ENCODE peak calls at places on chromosomes 16 and 17, in five cellular contexts. One of them, this sample, is unnamed.

GRCh38 chr16:75195811-75196790 is 10.9 kb downstream of the CTRB2 start:
- DNase-seq in tibial artery: no peak
- DNase-seq in cardiac muscle cell: no peak
- DNase-seq in lung: no peak
- DNase-seq in CD8-positive, alpha-beta memory T cell: no peak
- DNase-seq in this sample: no peak

GRCh38 chr16:81601008-81601428 is 156.4 kb downstream of the CMIP start:
- DNase-seq in tibial artery: peak; percentile 35
- DNase-seq in lung: no peak
- DNase-seq in CD8-positive, alpha-beta memory T cell: no peak
- DNase-seq in cardiac muscle cell: no peak
- DNase-seq in this sample: peak; percentile 47

GRCh38 chr16:15807603-15808009 is 49.2 kb downstream of the MYH11 start:
- DNase-seq in tibial artery: peak; percentile 48
- DNase-seq in cardiac muscle cell: no peak
- DNase-seq in lung: no peak
- DNase-seq in CD8-positive, alpha-beta memory T cell: no peak
- DNase-seq in this sample: no peak

GRCh38 chr17:153851-154250 is 16.5 kb downstream of the SCGB1C2 start:
- DNase-seq in lung: no peak
- DNase-seq in cardiac muscle cell: no peak
- DNase-seq in CD8-positive, alpha-beta memory T cell: no peak
- DNase-seq in tibial artery: no peak
- DNase-seq in this sample: no peak

GRCh38 chr16:88740727-88741055 is 34.4 kb downstream of the CTU2 start:
- DNase-seq in CD8-positive, alpha-beta memory T cell: no peak
- DNase-seq in cardiac muscle cell: no peak
- DNase-seq in lung: no peak
- DNase-seq in tibial artery: no peak
- DNase-seq in this sample: no peak

GRCh38 chr16:48965391-48965790 is 316.2 kb downstream of the CBLN1 start:
- DNase-seq in cardiac muscle cell: no peak
- DNase-seq in CD8-positive, alpha-beta memory T cell: no peak
- DNase-seq in lung: no peak
- DNase-seq in tibial artery: no peak
- DNase-seq in this sample: no peak

GRCh38 chr16:55252577-55252976 is 71.4 kb upstream of the IRX6 start:
- DNase-seq in CD8-positive, alpha-beta memory T cell: no peak
- DNase-seq in cardiac muscle cell: no peak
- DNase-seq in lung: no peak
- DNase-seq in tibial artery: no peak
- DNase-seq in this sample: no peak

GRCh38 chr17:14165672-14166071 is 71.0 kb downstream of the CDRT15 start:
- DNase-seq in lung: no peak
- DNase-seq in tibial artery: no peak
- DNase-seq in cardiac muscle cell: no peak
- DNase-seq in CD8-positive, alpha-beta memory T cell: no peak
- DNase-seq in this sample: no peak

GRCh38 chr17:59105852-59106462 is 723 bp downstream of the TRIM37 start:
- DNase-seq in lung: peak; percentile 72
- DNase-seq in CD8-positive, alpha-beta memory T cell: peak; percentile 78
- DNase-seq in cardiac muscle cell: no peak
- DNase-seq in tibial artery: peak; percentile 50
- DNase-seq in this sample: no peak

GRCh38 chr17:70525976-70526375 is 356.6 kb downstream of the KCNJ2 start:
- DNase-seq in CD8-positive, alpha-beta memory T cell: no peak
- DNase-seq in cardiac muscle cell: no peak
- DNase-seq in tibial artery: no peak
- DNase-seq in lung: no peak
- DNase-seq in this sample: no peak

GRCh38 chr16:86024210-86024609 is 125.2 kb downstream of the IRF8 start:
- DNase-seq in lung: no peak
- DNase-seq in tibial artery: no peak
- DNase-seq in CD8-positive, alpha-beta memory T cell: no peak
- DNase-seq in cardiac muscle cell: no peak
- DNase-seq in this sample: no peak

GRCh38 chr16:88628512-88628974 is 9.8 kb upstream of the IL17C start:
- DNase-seq in lung: no peak
- DNase-seq in cardiac muscle cell: peak; percentile 38
- DNase-seq in CD8-positive, alpha-beta memory T cell: no peak
- DNase-seq in tibial artery: no peak
- DNase-seq in this sample: no peak

GRCh38 chr17:32123782-32124181 is 18.5 kb upstream of the RHOT1 start:
- DNase-seq in lung: no peak
- DNase-seq in cardiac muscle cell: no peak
- DNase-seq in tibial artery: no peak
- DNase-seq in CD8-positive, alpha-beta memory T cell: no peak
- DNase-seq in this sample: no peak

GRCh38 chr17:37791434-37791833 is 46.6 kb upstream of the HNF1B start:
- DNase-seq in tibial artery: no peak
- DNase-seq in cardiac muscle cell: no peak
- DNase-seq in CD8-positive, alpha-beta memory T cell: peak; percentile 29
- DNase-seq in lung: no peak
- DNase-seq in this sample: no peak

GRCh38 chr16:79509221-79509631 is 91.3 kb downstream of the MAF start:
- DNase-seq in CD8-positive, alpha-beta memory T cell: no peak
- DNase-seq in cardiac muscle cell: no peak
- DNase-seq in lung: no peak
- DNase-seq in tibial artery: peak; percentile 69
- DNase-seq in this sample: peak; percentile 53

GRCh38 chr16:30605148-30605547 is 5.0 kb downstream of the ZNF689 start:
- DNase-seq in cardiac muscle cell: no peak
- DNase-seq in CD8-positive, alpha-beta memory T cell: no peak
- DNase-seq in tibial artery: no peak
- DNase-seq in lung: no peak
- DNase-seq in this sample: no peak

GRCh38 chr16:48421741-48422140 is 36.5 kb upstream of the SIAH1 start:
- DNase-seq in CD8-positive, alpha-beta memory T cell: no peak
- DNase-seq in tibial artery: no peak
- DNase-seq in cardiac muscle cell: no peak
- DNase-seq in lung: no peak
- DNase-seq in this sample: no peak

GRCh38 chr17:65064452-65065019 is 8.0 kb upstream of the GNA13 start:
- DNase-seq in CD8-positive, alpha-beta memory T cell: no peak
- DNase-seq in lung: no peak
- DNase-seq in tibial artery: no peak
- DNase-seq in cardiac muscle cell: no peak
- DNase-seq in this sample: no peak

GRCh38 chr16:27799866-27800265 is 249.9 kb downstream of the KATNIP start:
- DNase-seq in cardiac muscle cell: no peak
- DNase-seq in CD8-positive, alpha-beta memory T cell: no peak
- DNase-seq in lung: no peak
- DNase-seq in tibial artery: no peak
- DNase-seq in this sample: no peak

GRCh38 chr16:84143784-84144199 is 1.2 kb downstream of the HSDL1 start:
- DNase-seq in tibial artery: no peak
- DNase-seq in lung: no peak
- DNase-seq in CD8-positive, alpha-beta memory T cell: no peak
- DNase-seq in cardiac muscle cell: peak; percentile 48
- DNase-seq in this sample: no peak

GRCh38 chr17:65530158-65530984 is 31.1 kb downstream of the AXIN2 start:
- DNase-seq in cardiac muscle cell: no peak
- DNase-seq in lung: no peak
- DNase-seq in tibial artery: no peak
- DNase-seq in CD8-positive, alpha-beta memory T cell: no peak
- DNase-seq in this sample: no peak

DNA sequence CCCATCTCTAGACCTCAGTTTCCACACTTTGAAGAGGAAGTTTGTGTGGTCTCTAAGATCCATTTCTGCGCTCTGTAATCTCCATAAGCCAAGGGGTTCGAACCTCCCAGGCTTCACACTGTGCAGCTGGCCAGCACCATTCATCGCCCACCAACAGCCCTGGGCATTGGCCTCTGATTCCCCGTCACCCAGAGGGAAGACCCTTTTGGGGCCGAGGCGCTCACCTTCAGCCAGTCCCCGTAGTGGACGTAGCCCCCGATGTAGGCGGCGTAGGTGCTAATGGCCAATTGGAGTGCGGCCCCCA is 678 bp downstream of the TMEM101 start:
- DNase-seq in cardiac muscle cell: peak; percentile 65
- DNase-seq in lung: no peak
- DNase-seq in tibial artery: no peak
- DNase-seq in CD8-positive, alpha-beta memory T cell: no peak
- DNase-seq in this sample: no peak
- H3K27ac ChIP-seq in cardiac muscle cell: peak overlapping the region; percentile 92
- H3K27ac ChIP-seq in lung: peak overlapping the region; percentile 82
- H3K27ac ChIP-seq in tibial artery: peak overlapping the region; percentile 77
- H3K27ac ChIP-seq in CD8-positive, alpha-beta memory T cell: peak overlapping the region; percentile 76
- H3K27ac ChIP-seq in this sample: no peak overlapping the region

GRCh38 chr17:2025220-2025621 is at the start of gene RTN4RL1:
- DNase-seq in CD8-positive, alpha-beta memory T cell: peak; percentile 62
- DNase-seq in cardiac muscle cell: peak; percentile 92
- DNase-seq in lung: peak; percentile 83
- DNase-seq in tibial artery: peak; percentile 68
- DNase-seq in this sample: peak; percentile 72
- H3K27ac ChIP-seq in CD8-positive, alpha-beta memory T cell: no peak within 1 kb of the TSS
- H3K27ac ChIP-seq in cardiac muscle cell: peak within 1 kb of the TSS; percentile 48
- H3K27ac ChIP-seq in lung: no peak within 1 kb of the TSS
- H3K27ac ChIP-seq in tibial artery: no peak within 1 kb of the TSS
- H3K27ac ChIP-seq in this sample: peak within 1 kb of the TSS; percentile 16

GRCh38 chr17:42411321-42411820 is 11.7 kb downstream of the CAVIN1 start:
- DNase-seq in lung: no peak
- DNase-seq in cardiac muscle cell: no peak
- DNase-seq in tibial artery: peak; percentile 31
- DNase-seq in CD8-positive, alpha-beta memory T cell: no peak
- DNase-seq in this sample: no peak
- H3K27ac ChIP-seq in lung: peak overlapping the region; percentile 73
- H3K27ac ChIP-seq in cardiac muscle cell: no peak overlapping the region
- H3K27ac ChIP-seq in tibial artery: peak overlapping the region; percentile 100
- H3K27ac ChIP-seq in CD8-positive, alpha-beta memory T cell: no peak overlapping the region
- H3K27ac ChIP-seq in this sample: no peak overlapping the region

GRCh38 chr16:4979736-4980660 is 21.9 kb downstream of the SEC14L5 start:
- DNase-seq in lung: no peak
- DNase-seq in tibial artery: no peak
- DNase-seq in cardiac muscle cell: no peak
- DNase-seq in CD8-positive, alpha-beta memory T cell: no peak
- DNase-seq in this sample: no peak

GRCh38 chr16:4979164-4979563 is 21.0 kb downstream of the SEC14L5 start:
- DNase-seq in cardiac muscle cell: no peak
- DNase-seq in tibial artery: no peak
- DNase-seq in CD8-positive, alpha-beta memory T cell: no peak
- DNase-seq in lung: no peak
- DNase-seq in this sample: no peak

GRCh38 chr16:4972938-4973587 is 14.9 kb downstream of the SEC14L5 start:
- DNase-seq in tibial artery: no peak
- DNase-seq in lung: no peak
- DNase-seq in cardiac muscle cell: no peak
- DNase-seq in CD8-positive, alpha-beta memory T cell: no peak
- DNase-seq in this sample: peak; percentile 75

GRCh38 chr16:4976611-4977145 is 18.5 kb downstream of the SEC14L5 start:
- DNase-seq in cardiac muscle cell: no peak
- DNase-seq in lung: no peak
- DNase-seq in CD8-positive, alpha-beta memory T cell: no peak
- DNase-seq in tibial artery: no peak
- DNase-seq in this sample: no peak

DNA sequence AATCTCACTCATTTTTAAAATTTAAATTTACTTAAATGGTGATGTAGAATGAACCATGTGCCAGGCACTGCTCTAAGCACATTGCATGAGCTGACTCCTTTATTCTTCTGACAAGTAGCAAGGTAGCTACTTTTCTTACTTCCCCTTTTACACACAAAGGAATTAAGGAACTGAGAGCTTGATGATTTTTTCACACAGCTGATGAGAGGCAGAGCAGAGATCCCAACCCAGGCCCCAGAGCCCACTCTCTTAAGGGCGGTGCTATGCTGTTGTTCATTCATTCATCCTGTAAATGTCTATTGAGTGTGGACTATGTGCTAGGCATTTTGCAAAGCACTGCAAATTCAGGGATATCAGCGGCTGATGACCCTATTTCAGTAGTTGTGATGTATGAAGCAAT is 17.9 kb downstream of the SEC14L5 start:
- DNase-seq in tibial artery: no peak
- DNase-seq in lung: no peak
- DNase-seq in cardiac muscle cell: no peak
- DNase-seq in CD8-positive, alpha-beta memory T cell: no peak
- DNase-seq in this sample: no peak
- H3K27ac ChIP-seq in tibial artery: no peak overlapping the region
- H3K27ac ChIP-seq in lung: no peak overlapping the region
- H3K27ac ChIP-seq in cardiac muscle cell: no peak overlapping the region
- H3K27ac ChIP-seq in CD8-positive, alpha-beta memory T cell: no peak overlapping the region
- H3K27ac ChIP-seq in this sample: peak overlapping the region; percentile 13

DNA sequence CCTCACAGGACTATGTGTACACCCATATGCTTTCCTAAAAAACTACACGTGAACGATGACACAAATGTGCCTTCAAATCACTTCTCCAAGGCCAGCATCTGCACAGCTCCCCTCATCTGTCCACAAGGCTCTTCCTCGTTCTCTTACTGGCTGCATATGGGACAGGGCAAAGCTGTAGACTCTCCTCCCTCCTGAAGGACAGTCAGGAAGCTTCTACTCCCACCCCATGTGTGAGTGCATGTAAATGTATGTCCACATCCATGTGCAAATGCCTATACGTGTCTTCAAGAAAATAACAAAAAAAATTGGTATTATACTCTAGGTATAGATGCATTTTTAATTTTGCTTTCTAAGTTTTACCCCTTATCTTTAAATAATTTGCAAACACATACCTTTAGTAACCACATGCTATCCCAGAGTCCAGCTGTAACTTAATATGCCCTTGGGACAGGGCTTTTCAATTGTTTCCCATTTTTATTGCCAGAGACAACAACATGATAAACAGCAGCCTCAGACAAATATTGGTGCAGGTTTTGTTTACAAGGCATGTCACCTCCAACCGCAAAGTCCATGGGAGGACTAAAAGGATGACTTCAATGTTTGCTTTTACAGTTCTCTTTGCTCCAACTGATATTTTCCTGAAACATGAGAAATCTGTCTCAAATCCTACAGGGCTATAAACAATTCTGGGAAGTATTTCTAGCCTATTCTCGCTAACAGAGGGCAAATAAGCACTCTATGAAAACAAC is 31.6 kb upstream of the FAAP100 start:
- DNase-seq in cardiac muscle cell: no peak
- DNase-seq in CD8-positive, alpha-beta memory T cell: no peak
- DNase-seq in tibial artery: no peak
- DNase-seq in lung: no peak
- DNase-seq in this sample: no peak
- H3K27ac ChIP-seq in cardiac muscle cell: no peak overlapping the region
- H3K27ac ChIP-seq in CD8-positive, alpha-beta memory T cell: no peak overlapping the region
- H3K27ac ChIP-seq in tibial artery: no peak overlapping the region
- H3K27ac ChIP-seq in lung: no peak overlapping the region
- H3K27ac ChIP-seq in this sample: no peak overlapping the region